ENCODE peak calls at places on chromosomes 1 and 21, in eight cellular contexts. R is stimulated activated CD4-positive, alpha-beta T cell treated with anti-CD3 and anti-CD28 coated beads, Interleukin-2, amount 100 ng/mL, for 48 hours; D is endothelial cell; V is effector memory CD8-positive, alpha-beta T cell; I is nucleus accumbens; P is T1000; H is M059J; N is dorsolateral prefrontal cortex. Q is an unnamed sample.

GRCh38 chr1:208766812-208767211 is 522.6 kb upstream of the PLXNA2 start:
- DNase-seq in N (no peak), I (no peak), P (no peak), V (no peak), D (no peak), H (no peak), R (no peak), Q (no peak)

GRCh38 chr1:29062157-29062942 is 61.4 kb downstream of the TMEM200B start:
- DNase-seq in P (no peak), I (no peak), N (no peak), H (no peak), R (peak; percentile 12), V (no peak), D (no peak), Q (peak; percentile 81)

GRCh38 chr1:226611301-226611700 is 62.7 kb downstream of the STUM start:
- DNase-seq in V (no peak), R (no peak), H (no peak), I (no peak), D (no peak), N (no peak), P (no peak), Q (no peak)

GRCh38 chr21:41766883-41767605 is at the start of gene RIPK4:
- DNase-seq in P (peak; percentile 34), I (no peak), H (peak; percentile 87), V (no peak), R (peak; percentile 64), N (no peak), D (peak; percentile 65), Q (no peak)

GRCh38 chr1:193058529-193059281 is 455 bp downstream of the UCHL5 start:
- DNase-seq in I (no peak), D (peak; percentile 16), R (peak; percentile 63), H (peak; percentile 51), N (no peak), V (peak; percentile 48), P (no peak), Q (peak; percentile 34)

GRCh38 chr1:216223521-216223920 is 199.7 kb downstream of the USH2A start:
- DNase-seq in I (no peak), D (no peak), N (no peak), P (no peak), V (no peak), H (no peak), R (no peak), Q (no peak)

GRCh38 chr1:169108897-169109560 is 2.5 kb downstream of the ATP1B1 start:
- DNase-seq in H (peak; percentile 81), I (no peak), D (no peak), P (no peak), V (no peak), R (no peak), N (no peak), Q (peak; percentile 81)

GRCh38 chr1:205319081-205320018 is 2.2 kb downstream of the NUAK2 start:
- DNase-seq in V (peak; percentile 13), N (no peak), I (no peak), P (no peak), R (no peak), D (no peak), H (peak; percentile 89), Q (no peak)

GRCh38 chr1:221620437-221621384 is 121.2 kb downstream of the DUSP10 start:
- DNase-seq in R (no peak), D (no peak), H (peak; percentile 85), V (no peak), P (peak; percentile 26), I (no peak), N (no peak), Q (no peak)

GRCh38 chr1:32257227-32257508 is 6.1 kb downstream of the LCK start:
- DNase-seq in P (no peak), D (no peak), V (no peak), N (no peak), R (no peak), I (no peak), H (no peak), Q (no peak)

GRCh38 chr1:154796303-154796892 is 73.7 kb downstream of the KCNN3 start:
- DNase-seq in P (no peak), V (no peak), N (no peak), I (no peak), H (no peak), R (no peak), D (no peak), Q (no peak)

Q was measured in putamen.